ENCODE peak calls at places on chromosomes 3 and 15, in seven cellular contexts. K, L, T, H, Q, C and D are unnamed samples.

GRCh38 chr3:108822167-108822897 is at the start of gene TRAT1:
- DNase-seq in T (no peak), Q (no peak), L (no peak), C (no peak), H (no peak), K (no peak), D (no peak)

GRCh38 chr3:60323180-60323579 is 928.1 kb downstream of the FHIT start:
- DNase-seq in T (no peak), C (no peak), K (no peak), Q (no peak), H (no peak), L (no peak), D (no peak)

GRCh38 chr15:70976856-70977255 is 84.2 kb downstream of the LRRC49 start:
- DNase-seq in K (no peak), Q (no peak), T (no peak), H (peak), C (no peak), L (no peak), D (no peak)

GRCh38 chr3:178003756-178004155 is 532.5 kb upstream of the KCNMB2 start:
- DNase-seq in H (peak), Q (no peak), T (no peak), C (no peak), K (no peak), L (no peak), D (no peak)

GRCh38 chr15:82890338-82891024 is 62.0 kb downstream of the HOMER2 start:
- DNase-seq in T (no peak), H (peak), L (no peak), Q (no peak), K (no peak), C (no peak), D (peak)

GRCh38 chr3:112289011-112289410 is 5.0 kb downstream of the SLC9C1 start:
- DNase-seq in K (no peak), T (no peak), H (no peak), Q (no peak), C (no peak), L (no peak), D (no peak)

GRCh38 chr3:187870360-187871203 is 125.3 kb upstream of the BCL6 start:
- DNase-seq in T (no peak), H (no peak), K (no peak), Q (no peak), L (no peak), C (no peak), D (no peak)

GRCh38 chr15:52558196-52558595 is 10.6 kb downstream of the ARPP19 start:
- DNase-seq in L (peak), Q (no peak), K (no peak), H (peak), T (no peak), C (no peak), D (no peak)

GRCh38 chr15:78599189-78599588 is 21.6 kb downstream of the CHRNA3 start:
- DNase-seq in L (no peak), K (no peak), Q (no peak), T (no peak), H (no peak), C (peak), D (no peak)

GRCh38 chr3:180617049-180617448 is 15.1 kb downstream of the TTC14 start:
- DNase-seq in C (no peak), Q (no peak), L (no peak), H (no peak), T (no peak), K (no peak), D (no peak)

GRCh38 chr3:32392530-32393302 is 1.1 kb downstream of the CMTM7 start:
- DNase-seq in Q (no peak), T (no peak), K (peak), H (peak), L (no peak), C (no peak), D (peak)

GRCh38 chr3:134333522-134334181 is 40.6 kb downstream of the AMOTL2 start:
- DNase-seq in H (peak), L (no peak), C (no peak), Q (peak), K (no peak), T (no peak), D (no peak)

GRCh38 chr15:80970018-80970657 is 19.5 kb downstream of the MESD start:
- DNase-seq in Q (peak), C (peak), T (no peak), K (peak), L (no peak), H (peak), D (peak)

GRCh38 chr3:71724584-71725278 is 471 bp downstream of the EIF4E3 start:
- DNase-seq in H (no peak), L (no peak), K (peak), C (peak), T (no peak), Q (no peak), D (peak)

GRCh38 chr3:44955917-44956316 is 20.1 kb downstream of the ZDHHC3 start:
- DNase-seq in L (no peak), C (no peak), T (no peak), Q (no peak), H (no peak), K (no peak), D (no peak)

GRCh38 chr3:156750874-156751245 is 75.3 kb upstream of the LEKR1 start:
- DNase-seq in L (no peak), Q (no peak), T (no peak), H (peak), C (no peak), K (no peak), D (no peak)

GRCh38 chr3:156631323-156631722 is 43.1 kb upstream of the TIPARP start:
- DNase-seq in T (no peak), C (no peak), K (no peak), Q (no peak), L (no peak), H (no peak), D (no peak)

GRCh38 chr3:100269410-100270217 is 8.8 kb downstream of the TBC1D23 start:
- DNase-seq in L (no peak), K (no peak), C (no peak), Q (no peak), H (peak), T (no peak), D (no peak)

GRCh38 chr3:36643192-36643591 is 121.2 kb downstream of the DCLK3 start:
- DNase-seq in C (no peak), K (no peak), H (no peak), T (no peak), Q (no peak), L (no peak), D (no peak)

GRCh38 chr3:170419301-170420087 is 826 bp downstream of the CLDN11 start:
- DNase-seq in L (no peak), T (no peak), K (no peak), H (peak), Q (no peak), C (no peak), D (peak)

GRCh38 chr3:140432176-140432753 is 245.6 kb upstream of the TRIM42 start:
- DNase-seq in C (no peak), L (no peak), Q (no peak), H (no peak), K (no peak), T (no peak), D (peak)

GRCh38 chr3:185988816-185989175 is 51.0 kb upstream of the TRA2B start:
- DNase-seq in Q (no peak), L (no peak), K (no peak), T (no peak), C (no peak), H (peak), D (no peak)

GRCh38 chr3:28768439-28768838 is 419.8 kb upstream of the AZI2 start:
- DNase-seq in Q (no peak), T (no peak), H (no peak), C (no peak), K (no peak), L (no peak), D (no peak)

GRCh38 chr3:184133840-184134745 is 1.1 kb upstream of the EIF2B5 start:
- DNase-seq in H (peak), Q (peak), L (no peak), K (peak), T (no peak), C (peak), D (peak)

GRCh38 chr3:100796556-100796955 is 87.3 kb downstream of the TFG start:
- DNase-seq in T (no peak), L (peak), C (no peak), K (no peak), Q (no peak), H (peak), D (no peak)

DNA sequence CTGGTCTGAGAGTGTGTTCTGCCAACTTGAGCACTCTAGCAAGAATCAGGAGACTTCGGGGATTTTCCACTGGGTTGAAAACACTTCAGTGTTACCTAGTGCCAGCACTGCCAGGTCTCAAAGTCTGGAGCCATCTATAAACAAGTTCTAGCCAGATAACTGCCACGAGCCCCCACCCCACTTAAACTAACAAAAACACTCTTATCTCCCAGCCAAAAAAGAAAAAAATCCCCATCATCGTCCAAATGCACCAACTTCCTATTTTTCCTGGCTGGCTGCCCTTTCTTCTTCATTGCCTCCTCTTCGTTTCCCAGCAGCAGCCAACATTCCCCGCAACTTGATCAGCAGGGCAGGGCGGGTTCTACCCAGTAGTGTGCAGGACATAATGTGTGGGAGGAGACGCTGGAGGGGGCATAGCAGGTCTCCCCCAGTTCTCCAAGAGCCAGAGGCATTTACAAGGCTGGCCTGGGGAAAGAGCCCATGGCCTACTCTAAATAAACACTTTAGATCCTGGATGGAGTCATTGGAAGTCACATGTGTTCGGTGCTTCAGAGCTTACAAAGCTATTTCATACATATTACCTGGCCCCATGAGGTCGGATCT is 29.5 kb downstream of the C2CD4B start:
- DNase-seq in T (no peak), K (no peak), H (peak), C (no peak), Q (no peak), L (no peak), D (no peak)
- TF ChIP-seq RFX5 in T (no peak), K (no peak), H (no peak), C (no peak), Q (no peak), L (no peak), D (no peak)

DNA sequence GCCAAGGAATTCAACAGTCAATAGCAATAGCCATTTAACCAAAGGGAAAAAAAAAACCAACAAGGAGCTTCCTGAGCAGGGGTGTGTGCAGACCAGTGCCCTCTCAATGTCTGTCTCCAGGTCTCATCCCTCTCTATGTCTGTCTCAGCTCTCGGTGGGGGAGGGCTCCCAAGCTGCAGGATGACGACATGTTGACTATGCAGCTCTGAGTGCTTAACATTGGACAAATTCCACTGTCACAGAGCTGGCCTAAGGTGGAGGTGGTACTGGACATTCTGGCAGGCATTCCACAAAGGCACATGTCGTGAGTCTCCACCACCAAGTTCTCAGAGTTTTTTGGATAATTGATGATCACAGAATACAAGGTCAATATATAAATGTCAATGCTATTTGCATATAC is 2.0 kb upstream of the CAPN7 start:
- DNase-seq in H (peak), Q (peak), L (no peak), C (peak), T (no peak), K (no peak), D (no peak)
- TF ChIP-seq RFX5 in H (no peak), Q (no peak), L (no peak), C (no peak), T (no peak), K (no peak), D (no peak)

DNA sequence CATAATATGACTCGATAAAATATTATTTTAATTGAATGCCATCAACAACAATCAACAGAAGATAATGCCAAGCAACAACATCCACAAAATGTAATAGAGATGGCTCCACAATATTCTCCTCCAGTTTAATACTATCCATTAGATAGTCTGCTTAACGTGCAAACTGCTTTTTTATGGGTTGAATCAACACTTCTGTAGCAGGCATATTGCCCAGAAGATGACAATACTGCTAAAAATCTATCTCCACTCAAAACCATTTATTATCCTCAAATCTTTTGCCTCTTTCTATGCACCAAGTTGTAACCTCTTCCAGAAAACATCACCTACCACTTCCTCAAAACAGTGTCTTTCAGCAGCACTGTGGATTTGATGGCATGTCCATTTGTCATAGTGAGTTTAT is 295.7 kb upstream of the LMCD1 start:
- DNase-seq in T (no peak), K (no peak), L (no peak), C (no peak), H (no peak), Q (no peak), D (no peak)
- TF ChIP-seq RFX5 in T (no peak), K (no peak), L (no peak), C (no peak), H (no peak), Q (no peak), D (no peak)

GRCh38 chr15:63350178-63350621 is 31.4 kb downstream of the CA12 start:
- DNase-seq in T (no peak), Q (no peak), K (no peak), C (no peak), L (no peak), H (no peak), D (no peak)
- TF ChIP-seq RFX5 in T (no peak), Q (no peak), K (no peak), C (no peak), L (no peak), H (no peak), D (no peak)

GRCh38 chr15:33135355-33135781 is 59.1 kb downstream of the FMN1 start:
- DNase-seq in K (no peak), H (no peak), Q (no peak), T (no peak), C (no peak), L (no peak), D (no peak)
- TF ChIP-seq RFX5 in K (no peak), H (no peak), Q (no peak), T (no peak), C (no peak), L (no peak), D (no peak)

GRCh38 chr3:143330316-143330868 is 210.8 kb downstream of the CHST2 start:
- DNase-seq in C (no peak), Q (no peak), K (no peak), T (no peak), L (no peak), H (no peak), D (no peak)

GRCh38 chr3:143333367-143333766 is 213.8 kb downstream of the CHST2 start:
- DNase-seq in H (no peak), Q (no peak), T (no peak), K (no peak), C (no peak), L (no peak), D (no peak)

GRCh38 chr3:143332046-143332445 is 212.5 kb downstream of the CHST2 start:
- DNase-seq in K (no peak), T (no peak), L (no peak), Q (no peak), C (no peak), H (no peak), D (no peak)

GRCh38 chr3:143329567-143330164 is 210.1 kb downstream of the CHST2 start:
- DNase-seq in T (no peak), K (no peak), C (no peak), L (no peak), Q (peak), H (no peak), D (peak)

DNA sequence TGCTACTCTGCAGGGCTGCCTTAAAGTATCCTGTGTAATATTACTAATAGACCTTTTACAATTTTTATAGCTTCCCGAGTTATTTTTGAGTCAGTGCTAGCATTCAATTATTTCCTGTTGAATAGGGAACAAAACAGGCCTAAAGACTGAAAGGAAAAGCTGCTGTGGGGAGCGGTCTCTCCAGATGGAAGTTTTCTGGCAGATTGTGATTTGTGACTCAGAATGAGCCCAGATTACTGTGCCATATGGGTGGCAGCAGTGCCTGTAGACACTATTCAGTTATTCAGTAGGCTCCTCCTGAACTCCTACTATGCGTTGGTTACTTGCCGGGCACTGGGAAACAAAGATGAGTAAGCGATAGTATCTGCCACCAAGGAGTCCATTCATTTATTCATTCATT is 211.8 kb downstream of the CHST2 start:
- DNase-seq in Q (no peak), T (no peak), C (no peak), K (no peak), L (no peak), H (no peak), D (no peak)
- TF ChIP-seq RFX5 in Q (no peak), T (no peak), C (no peak), K (no peak), L (no peak), H (no peak), D (no peak)

DNA sequence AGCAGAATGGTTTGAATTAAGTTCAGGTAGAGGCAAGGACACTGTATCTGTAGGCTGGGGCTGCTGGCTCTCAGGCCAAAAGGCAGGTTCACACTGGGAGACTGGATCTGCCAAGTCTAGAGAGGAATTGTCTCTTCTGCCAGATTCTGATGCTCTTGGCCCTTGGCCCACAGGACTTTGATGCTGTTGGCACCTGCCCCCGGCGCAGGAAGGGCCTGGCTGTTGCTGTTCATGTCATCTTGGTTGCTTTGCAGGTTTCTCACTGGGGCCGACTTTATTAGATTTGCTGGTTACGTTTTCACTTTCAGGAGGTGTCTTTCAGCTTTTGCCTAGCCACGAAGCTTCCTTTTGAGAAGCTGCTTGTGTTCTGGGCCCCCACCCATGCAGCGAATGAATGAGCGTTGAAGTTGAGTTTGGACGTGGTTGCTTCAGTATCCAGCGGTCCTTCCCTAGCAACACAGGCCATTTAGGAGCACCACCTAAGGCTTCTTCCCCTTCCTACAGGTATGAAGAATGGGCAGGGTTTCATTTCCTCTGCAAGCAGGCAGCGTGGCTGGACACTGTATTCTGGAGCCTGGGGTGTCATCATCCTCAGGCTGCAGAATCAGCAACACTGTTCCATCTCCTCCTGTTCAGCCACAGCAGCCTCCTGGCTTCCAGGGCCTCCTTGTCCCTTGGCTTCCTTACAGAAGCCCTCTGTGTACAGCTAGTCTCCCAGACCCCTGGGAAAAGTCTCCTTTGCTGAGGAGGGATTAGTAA is 65.6 kb upstream of the PRR23C start:
- DNase-seq in T (no peak), L (no peak), C (no peak), K (no peak), H (no peak), Q (no peak), D (no peak)
- TF ChIP-seq RFX5 in T (no peak), L (no peak), C (no peak), K (no peak), H (no peak), Q (no peak), D (no peak)

DNA sequence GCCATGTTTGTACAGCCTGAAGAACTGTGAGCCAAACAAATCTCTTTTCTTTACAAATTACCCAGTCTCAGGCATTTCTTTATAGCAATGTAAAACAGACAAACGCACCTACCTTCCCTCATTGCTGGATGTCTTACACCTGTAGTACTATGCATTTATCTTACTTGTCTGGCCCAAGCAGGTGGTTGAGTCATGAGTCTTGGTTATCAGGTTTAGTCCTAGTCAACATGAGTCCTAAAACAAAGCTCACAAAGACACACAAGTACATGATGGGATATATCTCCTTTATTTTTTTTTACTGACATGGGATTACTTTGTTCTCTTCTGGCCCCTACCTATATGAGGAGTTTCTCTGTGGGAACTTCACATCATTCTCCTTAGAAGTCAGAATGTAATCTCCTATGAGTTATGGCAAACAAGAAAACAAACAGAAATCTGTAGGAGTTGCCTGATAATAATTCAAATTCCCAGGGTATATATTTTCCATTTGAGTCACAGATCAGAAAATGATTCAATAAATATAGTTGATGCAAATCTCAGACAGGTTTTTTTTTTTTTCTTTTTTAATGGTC is 33.6 kb upstream of the PLSCR2 start:
- DNase-seq in T (no peak), L (no peak), C (no peak), H (peak), K (no peak), Q (no peak), D (no peak)
- TF ChIP-seq RFX5 in T (no peak), L (no peak), C (no peak), H (no peak), K (no peak), Q (no peak), D (no peak)

GRCh38 chr15:73346735-73347312 is 21.9 kb downstream of the HCN4 start:
- DNase-seq in C (peak), Q (peak), T (peak), L (no peak), K (peak), H (peak), D (no peak)

GRCh38 chr15:73349191-73349590 is 19.6 kb downstream of the HCN4 start:
- DNase-seq in H (no peak), K (no peak), C (no peak), T (no peak), L (no peak), Q (no peak), D (no peak)

GRCh38 chr15:73353734-73354133 is 15.0 kb downstream of the HCN4 start:
- DNase-seq in Q (no peak), K (no peak), C (no peak), T (no peak), H (no peak), L (no peak), D (no peak)

GRCh38 chr15:73355866-73356265 is 12.9 kb downstream of the HCN4 start:
- DNase-seq in T (no peak), L (no peak), Q (no peak), C (no peak), H (no peak), K (no peak), D (no peak)

GRCh38 chr15:73352082-73352481 is 16.7 kb downstream of the HCN4 start:
- DNase-seq in Q (no peak), H (no peak), T (no peak), K (no peak), L (no peak), C (no peak), D (no peak)
- TF ChIP-seq RFX5 in Q (no peak), H (no peak), T (no peak), K (no peak), L (no peak), C (no peak), D (no peak)